ENCODE peak calls at places on chromosomes 3 and 15, in four cellular contexts. One of them, this sample, is unnamed.

GRCh38 chr3:46852329-46852720 is 10.9 kb downstream of the MYL3 start:
- DNase-seq in astrocyte of the spinal cord: no peak
- DNase-seq in HuH-7.5: no peak
- DNase-seq in HTR-8/SVneo: no peak
- DNase-seq in this sample: no peak

GRCh38 chr15:90230071-90230494 is 3.7 kb downstream of the CIB1 start:
- DNase-seq in HTR-8/SVneo: no peak
- DNase-seq in astrocyte of the spinal cord: no peak
- DNase-seq in HuH-7.5: no peak
- DNase-seq in this sample: no peak

GRCh38 chr3:34102290-34102689 is 303.9 kb downstream of the PDCD6IP start:
- DNase-seq in HTR-8/SVneo: no peak
- DNase-seq in astrocyte of the spinal cord: no peak
- DNase-seq in HuH-7.5: no peak
- DNase-seq in this sample: no peak

GRCh38 chr3:31885235-31885634 is 95.8 kb downstream of the OSBPL10 start:
- DNase-seq in astrocyte of the spinal cord: no peak
- DNase-seq in HuH-7.5: no peak
- DNase-seq in HTR-8/SVneo: no peak
- DNase-seq in this sample: no peak

GRCh38 chr3:122260206-122260605 is 64.8 kb upstream of the CSTA start:
- DNase-seq in astrocyte of the spinal cord: no peak
- DNase-seq in HuH-7.5: no peak
- DNase-seq in HTR-8/SVneo: no peak
- DNase-seq in this sample: no peak

GRCh38 chr3:72244396-72244795 is 459.4 kb upstream of the PROK2 start:
- DNase-seq in HuH-7.5: no peak
- DNase-seq in astrocyte of the spinal cord: no peak
- DNase-seq in HTR-8/SVneo: no peak
- DNase-seq in this sample: no peak

GRCh38 chr3:9473496-9473895 is 76.1 kb downstream of the SETD5 start:
- DNase-seq in HuH-7.5: no peak
- DNase-seq in astrocyte of the spinal cord: no peak
- DNase-seq in HTR-8/SVneo: no peak
- DNase-seq in this sample: no peak

GRCh38 chr3:14524920-14525660 is 15.1 kb downstream of the GRIP2 start:
- DNase-seq in HTR-8/SVneo: no peak
- DNase-seq in astrocyte of the spinal cord: no peak
- DNase-seq in HuH-7.5: no peak
- DNase-seq in this sample: no peak

GRCh38 chr3:141561426-141562034 is 74.7 kb downstream of the RASA2 start:
- DNase-seq in HuH-7.5: no peak
- DNase-seq in HTR-8/SVneo: peak
- DNase-seq in astrocyte of the spinal cord: peak
- DNase-seq in this sample: peak

GRCh38 chr3:126309861-126310655 is 47.1 kb downstream of the KLF15 start:
- DNase-seq in HTR-8/SVneo: no peak
- DNase-seq in HuH-7.5: no peak
- DNase-seq in astrocyte of the spinal cord: no peak
- DNase-seq in this sample: no peak

GRCh38 chr3:138867996-138868395 is 33.3 kb upstream of the PIK3CB start:
- DNase-seq in astrocyte of the spinal cord: no peak
- DNase-seq in HTR-8/SVneo: no peak
- DNase-seq in HuH-7.5: no peak
- DNase-seq in this sample: no peak

GRCh38 chr3:156997351-156997750 is 162.6 kb downstream of the CCNL1 start:
- DNase-seq in HuH-7.5: no peak
- DNase-seq in HTR-8/SVneo: no peak
- DNase-seq in astrocyte of the spinal cord: peak
- DNase-seq in this sample: no peak

GRCh38 chr3:176431986-176432385 is 765.3 kb downstream of the TBL1XR1 start:
- DNase-seq in HTR-8/SVneo: no peak
- DNase-seq in astrocyte of the spinal cord: peak
- DNase-seq in HuH-7.5: no peak
- DNase-seq in this sample: no peak

GRCh38 chr15:70788114-70789049 is 25.0 kb upstream of the UACA start:
- DNase-seq in HTR-8/SVneo: peak
- DNase-seq in astrocyte of the spinal cord: peak
- DNase-seq in HuH-7.5: peak
- DNase-seq in this sample: no peak

GRCh38 chr3:12978682-12979081 is 94.5 kb downstream of the IQSEC1 start:
- DNase-seq in HTR-8/SVneo: no peak
- DNase-seq in HuH-7.5: no peak
- DNase-seq in astrocyte of the spinal cord: no peak
- DNase-seq in this sample: no peak

GRCh38 chr15:62783303-62783957 is 259.1 kb upstream of the TPM1 start:
- DNase-seq in astrocyte of the spinal cord: peak
- DNase-seq in HuH-7.5: no peak
- DNase-seq in HTR-8/SVneo: peak
- DNase-seq in this sample: no peak

GRCh38 chr15:31338318-31338878 is 11.8 kb downstream of the KLF13 start:
- DNase-seq in HuH-7.5: no peak
- DNase-seq in astrocyte of the spinal cord: peak
- DNase-seq in HTR-8/SVneo: no peak
- DNase-seq in this sample: no peak

GRCh38 chr3:83514130-83514914 is 1444.5 kb upstream of the CADM2 start:
- DNase-seq in astrocyte of the spinal cord: peak
- DNase-seq in HTR-8/SVneo: no peak
- DNase-seq in HuH-7.5: no peak
- DNase-seq in this sample: peak

GRCh38 chr15:79736435-79737000 is 160.3 kb downstream of the MTHFS start:
- DNase-seq in astrocyte of the spinal cord: no peak
- DNase-seq in HuH-7.5: no peak
- DNase-seq in HTR-8/SVneo: no peak
- DNase-seq in this sample: no peak

GRCh38 chr3:122066331-122067213 is 11.4 kb downstream of the CD86 start:
- DNase-seq in HTR-8/SVneo: no peak
- DNase-seq in astrocyte of the spinal cord: no peak
- DNase-seq in HuH-7.5: no peak
- DNase-seq in this sample: no peak

GRCh38 chr15:100083572-100083971 is 258.2 kb downstream of the ADAMTS17 start:
- DNase-seq in HuH-7.5: no peak
- DNase-seq in HTR-8/SVneo: no peak
- DNase-seq in astrocyte of the spinal cord: no peak
- DNase-seq in this sample: no peak

GRCh38 chr3:156802827-156803606 is 23.1 kb upstream of the LEKR1 start:
- DNase-seq in HuH-7.5: no peak
- DNase-seq in HTR-8/SVneo: no peak
- DNase-seq in astrocyte of the spinal cord: no peak
- DNase-seq in this sample: no peak

GRCh38 chr3:105847865-105848264 is 20.9 kb downstream of the CBLB start:
- DNase-seq in HTR-8/SVneo: no peak
- DNase-seq in astrocyte of the spinal cord: no peak
- DNase-seq in HuH-7.5: no peak
- DNase-seq in this sample: no peak

GRCh38 chr15:81095690-81096365 is 38.2 kb upstream of the CFAP161 start:
- DNase-seq in HuH-7.5: no peak
- DNase-seq in astrocyte of the spinal cord: no peak
- DNase-seq in HTR-8/SVneo: no peak
- DNase-seq in this sample: no peak

GRCh38 chr3:99402755-99403154 is 235.6 kb upstream of the COL8A1 start:
- DNase-seq in HuH-7.5: no peak
- DNase-seq in HTR-8/SVneo: no peak
- DNase-seq in astrocyte of the spinal cord: no peak
- DNase-seq in this sample: no peak

GRCh38 chr15:41816788-41817187 is 11.1 kb upstream of the JMJD7 start:
- DNase-seq in HTR-8/SVneo: no peak
- DNase-seq in HuH-7.5: no peak
- DNase-seq in astrocyte of the spinal cord: no peak
- DNase-seq in this sample: no peak

GRCh38 chr15:41774062-41774872 is at the start of gene MAPKBP1:
- DNase-seq in astrocyte of the spinal cord: peak
- DNase-seq in HTR-8/SVneo: peak
- DNase-seq in HuH-7.5: peak
- DNase-seq in this sample: peak

GRCh38 chr3:125148836-125149235 is 63.7 kb downstream of the SLC12A8 start:
- DNase-seq in HTR-8/SVneo: no peak
- DNase-seq in HuH-7.5: no peak
- DNase-seq in astrocyte of the spinal cord: peak
- DNase-seq in this sample: no peak

GRCh38 chr15:88426304-88426703 is 40.9 kb downstream of the MRPL46 start:
- DNase-seq in astrocyte of the spinal cord: no peak
- DNase-seq in HuH-7.5: no peak
- DNase-seq in HTR-8/SVneo: no peak
- DNase-seq in this sample: no peak

GRCh38 chr15:33154366-33155166 is 39.9 kb downstream of the FMN1 start:
- DNase-seq in HTR-8/SVneo: peak
- DNase-seq in HuH-7.5: no peak
- DNase-seq in astrocyte of the spinal cord: peak
- DNase-seq in this sample: no peak

GRCh38 chr3:162512488-162512887 is 1015.9 kb downstream of the OTOL1 start:
- DNase-seq in HuH-7.5: no peak
- DNase-seq in HTR-8/SVneo: no peak
- DNase-seq in astrocyte of the spinal cord: no peak
- DNase-seq in this sample: no peak

GRCh38 chr3:65166531-65166930 is 478.7 kb upstream of the ADAMTS9 start:
- DNase-seq in HTR-8/SVneo: no peak
- DNase-seq in astrocyte of the spinal cord: no peak
- DNase-seq in HuH-7.5: no peak
- DNase-seq in this sample: no peak

GRCh38 chr3:53255360-53255774 is 455 bp downstream of the TKT start:
- DNase-seq in HuH-7.5: no peak
- DNase-seq in astrocyte of the spinal cord: no peak
- DNase-seq in HTR-8/SVneo: no peak
- DNase-seq in this sample: no peak

GRCh38 chr3:152830245-152830644 is 4.7 kb upstream of the P2RY1 start:
- DNase-seq in astrocyte of the spinal cord: no peak
- DNase-seq in HTR-8/SVneo: no peak
- DNase-seq in HuH-7.5: no peak
- DNase-seq in this sample: no peak

GRCh38 chr15:63611217-63611616 is 14.0 kb downstream of the FBXL22 start:
- DNase-seq in HTR-8/SVneo: no peak
- DNase-seq in astrocyte of the spinal cord: no peak
- DNase-seq in HuH-7.5: no peak
- DNase-seq in this sample: no peak

GRCh38 chr3:188365978-188366698 is 212.2 kb downstream of the LPP start:
- DNase-seq in astrocyte of the spinal cord: peak
- DNase-seq in HTR-8/SVneo: no peak
- DNase-seq in HuH-7.5: no peak
- DNase-seq in this sample: no peak

GRCh38 chr3:169760479-169760878 is 4.4 kb downstream of the TERC start:
- DNase-seq in HuH-7.5: no peak
- DNase-seq in HTR-8/SVneo: no peak
- DNase-seq in astrocyte of the spinal cord: peak
- DNase-seq in this sample: no peak